ENCODE peak calls at places on chromosomes 13 and 19, in seven cellular contexts. One of them, this sample, is unnamed.

GRCh38 chr19:50556236-50557008 is 11.8 kb downstream of the LRRC4B start:
- DNase-seq in HTR-8/SVneo: peak
- DNase-seq in neural progenitor cell: peak
- DNase-seq in brain pericyte: no peak
- DNase-seq in iPS-NIHi11: peak
- DNase-seq in activated T-helper 1 cell treated with anti-CD3 and anti-CD28 coated beads, Interleukin-2, amount 50 U/mL, for 16 hours: peak
- DNase-seq in KG1: peak
- DNase-seq in this sample: peak

GRCh38 chr19:39731685-39732084 is 6.1 kb downstream of the CLC start:
- DNase-seq in activated T-helper 1 cell treated with anti-CD3 and anti-CD28 coated beads, Interleukin-2, amount 50 U/mL, for 16 hours: no peak
- DNase-seq in KG1: no peak
- DNase-seq in iPS-NIHi11: no peak
- DNase-seq in neural progenitor cell: no peak
- DNase-seq in HTR-8/SVneo: no peak
- DNase-seq in brain pericyte: no peak
- DNase-seq in this sample: no peak

GRCh38 chr13:50449465-50449864 is 394.0 kb downstream of the DLEU7 start:
- DNase-seq in brain pericyte: no peak
- DNase-seq in neural progenitor cell: no peak
- DNase-seq in iPS-NIHi11: no peak
- DNase-seq in activated T-helper 1 cell treated with anti-CD3 and anti-CD28 coated beads, Interleukin-2, amount 50 U/mL, for 16 hours: no peak
- DNase-seq in KG1: no peak
- DNase-seq in HTR-8/SVneo: no peak
- DNase-seq in this sample: no peak

GRCh38 chr13:32056316-32056715 is 24.7 kb downstream of the FRY start:
- DNase-seq in HTR-8/SVneo: no peak
- DNase-seq in iPS-NIHi11: no peak
- DNase-seq in KG1: no peak
- DNase-seq in neural progenitor cell: no peak
- DNase-seq in brain pericyte: no peak
- DNase-seq in activated T-helper 1 cell treated with anti-CD3 and anti-CD28 coated beads, Interleukin-2, amount 50 U/mL, for 16 hours: no peak
- DNase-seq in this sample: no peak

GRCh38 chr13:31134055-31134711 is 27.5 kb downstream of the HSPH1 start:
- DNase-seq in iPS-NIHi11: no peak
- DNase-seq in neural progenitor cell: no peak
- DNase-seq in brain pericyte: no peak
- DNase-seq in activated T-helper 1 cell treated with anti-CD3 and anti-CD28 coated beads, Interleukin-2, amount 50 U/mL, for 16 hours: no peak
- DNase-seq in HTR-8/SVneo: no peak
- DNase-seq in KG1: no peak
- DNase-seq in this sample: no peak

GRCh38 chr13:102642029-102642428 is 45.2 kb downstream of the TPP2 start:
- DNase-seq in activated T-helper 1 cell treated with anti-CD3 and anti-CD28 coated beads, Interleukin-2, amount 50 U/mL, for 16 hours: no peak
- DNase-seq in brain pericyte: no peak
- DNase-seq in iPS-NIHi11: no peak
- DNase-seq in KG1: no peak
- DNase-seq in HTR-8/SVneo: no peak
- DNase-seq in neural progenitor cell: no peak
- DNase-seq in this sample: no peak

GRCh38 chr13:49216334-49216733 is 3.8 kb upstream of the MLNR start:
- DNase-seq in HTR-8/SVneo: no peak
- DNase-seq in KG1: peak
- DNase-seq in brain pericyte: no peak
- DNase-seq in iPS-NIHi11: no peak
- DNase-seq in activated T-helper 1 cell treated with anti-CD3 and anti-CD28 coated beads, Interleukin-2, amount 50 U/mL, for 16 hours: no peak
- DNase-seq in neural progenitor cell: no peak
- DNase-seq in this sample: no peak

GRCh38 chr13:45226024-45226423 is 25.2 kb upstream of the KCTD4 start:
- DNase-seq in HTR-8/SVneo: no peak
- DNase-seq in neural progenitor cell: no peak
- DNase-seq in brain pericyte: no peak
- DNase-seq in KG1: no peak
- DNase-seq in activated T-helper 1 cell treated with anti-CD3 and anti-CD28 coated beads, Interleukin-2, amount 50 U/mL, for 16 hours: no peak
- DNase-seq in iPS-NIHi11: no peak
- DNase-seq in this sample: no peak

GRCh38 chr19:44718441-44719261 is 19.7 kb downstream of the CEACAM16 start:
- DNase-seq in KG1: no peak
- DNase-seq in brain pericyte: no peak
- DNase-seq in HTR-8/SVneo: peak
- DNase-seq in iPS-NIHi11: peak
- DNase-seq in activated T-helper 1 cell treated with anti-CD3 and anti-CD28 coated beads, Interleukin-2, amount 50 U/mL, for 16 hours: no peak
- DNase-seq in neural progenitor cell: peak
- DNase-seq in this sample: no peak

GRCh38 chr13:40518481-40518882 is 148.0 kb downstream of the FOXO1 start:
- DNase-seq in brain pericyte: no peak
- DNase-seq in neural progenitor cell: no peak
- DNase-seq in HTR-8/SVneo: no peak
- DNase-seq in iPS-NIHi11: no peak
- DNase-seq in KG1: no peak
- DNase-seq in activated T-helper 1 cell treated with anti-CD3 and anti-CD28 coated beads, Interleukin-2, amount 50 U/mL, for 16 hours: no peak
- DNase-seq in this sample: no peak

GRCh38 chr13:51733656-51734334 is 70.2 kb downstream of the DHRS12 start:
- DNase-seq in brain pericyte: no peak
- DNase-seq in activated T-helper 1 cell treated with anti-CD3 and anti-CD28 coated beads, Interleukin-2, amount 50 U/mL, for 16 hours: no peak
- DNase-seq in iPS-NIHi11: peak
- DNase-seq in neural progenitor cell: no peak
- DNase-seq in KG1: no peak
- DNase-seq in HTR-8/SVneo: peak
- DNase-seq in this sample: no peak

GRCh38 chr13:90623318-90624011 is 724.0 kb upstream of the MIR17HG start:
- DNase-seq in brain pericyte: no peak
- DNase-seq in HTR-8/SVneo: no peak
- DNase-seq in KG1: no peak
- DNase-seq in neural progenitor cell: no peak
- DNase-seq in activated T-helper 1 cell treated with anti-CD3 and anti-CD28 coated beads, Interleukin-2, amount 50 U/mL, for 16 hours: no peak
- DNase-seq in iPS-NIHi11: no peak
- DNase-seq in this sample: no peak

GRCh38 chr19:29515233-29515619 is 10.6 kb upstream of the VSTM2B start:
- DNase-seq in KG1: no peak
- DNase-seq in activated T-helper 1 cell treated with anti-CD3 and anti-CD28 coated beads, Interleukin-2, amount 50 U/mL, for 16 hours: no peak
- DNase-seq in brain pericyte: no peak
- DNase-seq in neural progenitor cell: no peak
- DNase-seq in HTR-8/SVneo: no peak
- DNase-seq in iPS-NIHi11: no peak
- DNase-seq in this sample: no peak

GRCh38 chr19:10553087-10553667 is 9.5 kb downstream of the ATG4D start:
- DNase-seq in HTR-8/SVneo: no peak
- DNase-seq in neural progenitor cell: no peak
- DNase-seq in KG1: no peak
- DNase-seq in iPS-NIHi11: no peak
- DNase-seq in activated T-helper 1 cell treated with anti-CD3 and anti-CD28 coated beads, Interleukin-2, amount 50 U/mL, for 16 hours: no peak
- DNase-seq in brain pericyte: no peak
- DNase-seq in this sample: no peak

GRCh38 chr13:106625578-106625977 is 57.6 kb upstream of the ARGLU1 start:
- DNase-seq in neural progenitor cell: no peak
- DNase-seq in KG1: no peak
- DNase-seq in iPS-NIHi11: no peak
- DNase-seq in brain pericyte: no peak
- DNase-seq in HTR-8/SVneo: no peak
- DNase-seq in activated T-helper 1 cell treated with anti-CD3 and anti-CD28 coated beads, Interleukin-2, amount 50 U/mL, for 16 hours: no peak
- DNase-seq in this sample: no peak

GRCh38 chr19:44737238-44738160 is 11.0 kb upstream of the BCL3 start:
- DNase-seq in activated T-helper 1 cell treated with anti-CD3 and anti-CD28 coated beads, Interleukin-2, amount 50 U/mL, for 16 hours: no peak
- DNase-seq in neural progenitor cell: no peak
- DNase-seq in HTR-8/SVneo: no peak
- DNase-seq in brain pericyte: no peak
- DNase-seq in iPS-NIHi11: no peak
- DNase-seq in KG1: no peak
- DNase-seq in this sample: no peak

This sample was measured in mesothelial cell of epicardium.